ENCODE peak calls at places on chromosomes 11 and 22, in five cellular contexts. One of them, this sample, is unnamed.

GRCh38 chr11:123145661-123146060 is 49.4 kb downstream of the CLMP start:
- DNase-seq in ovary: no peak
- DNase-seq in A549: peak; percentile 37
- DNase-seq in tibial nerve: no peak
- DNase-seq in tibial artery: no peak
- DNase-seq in this sample: no peak

GRCh38 chr11:94661444-94661843 is 94.3 kb downstream of the PIWIL4 start:
- DNase-seq in tibial artery: no peak
- DNase-seq in ovary: no peak
- DNase-seq in tibial nerve: no peak
- DNase-seq in A549: no peak
- DNase-seq in this sample: no peak

GRCh38 chr11:97742717-97743116 is 1278.0 kb upstream of the CNTN5 start:
- DNase-seq in A549: no peak
- DNase-seq in tibial artery: no peak
- DNase-seq in tibial nerve: no peak
- DNase-seq in ovary: no peak
- DNase-seq in this sample: no peak

GRCh38 chr11:65624931-65625627 is 9.5 kb downstream of the PCNX3 start:
- DNase-seq in ovary: no peak
- DNase-seq in tibial artery: no peak
- DNase-seq in A549: no peak
- DNase-seq in tibial nerve: no peak
- DNase-seq in this sample: no peak

GRCh38 chr11:111976614-111977140 is 39.5 kb downstream of the DIXDC1 start:
- DNase-seq in ovary: peak; percentile 51
- DNase-seq in tibial nerve: no peak
- DNase-seq in tibial artery: peak; percentile 40
- DNase-seq in A549: no peak
- DNase-seq in this sample: no peak

GRCh38 chr11:11078344-11078743 is 220.5 kb upstream of the ZBED5 start:
- DNase-seq in tibial artery: no peak
- DNase-seq in ovary: no peak
- DNase-seq in tibial nerve: no peak
- DNase-seq in A549: peak; percentile 40
- DNase-seq in this sample: no peak

GRCh38 chr11:117519170-117519569 is 191.5 kb downstream of the CEP164 start:
- DNase-seq in A549: no peak
- DNase-seq in tibial nerve: no peak
- DNase-seq in tibial artery: no peak
- DNase-seq in ovary: no peak
- DNase-seq in this sample: no peak

GRCh38 chr11:85977751-85978160 is 91.1 kb downstream of the PICALM start:
- DNase-seq in ovary: no peak
- DNase-seq in tibial artery: no peak
- DNase-seq in tibial nerve: no peak
- DNase-seq in A549: no peak
- DNase-seq in this sample: no peak

GRCh38 chr22:47205081-47205491 is 442.6 kb downstream of the TBC1D22A start:
- DNase-seq in tibial artery: no peak
- DNase-seq in tibial nerve: no peak
- DNase-seq in ovary: no peak
- DNase-seq in A549: no peak
- DNase-seq in this sample: no peak

GRCh38 chr22:35477911-35478582 is 62.6 kb upstream of the RASD2 start:
- DNase-seq in tibial artery: peak; percentile 48
- DNase-seq in tibial nerve: peak; percentile 48
- DNase-seq in ovary: peak; percentile 66
- DNase-seq in A549: peak; percentile 70
- DNase-seq in this sample: peak; percentile 42

GRCh38 chr11:72333657-72334056 is 89.7 kb upstream of the PHOX2A start:
- DNase-seq in A549: peak; percentile 6
- DNase-seq in tibial nerve: no peak
- DNase-seq in tibial artery: no peak
- DNase-seq in ovary: no peak
- DNase-seq in this sample: no peak

GRCh38 chr22:25120761-25121212 is 78.9 kb upstream of the CRYBB3 start:
- DNase-seq in A549: peak; percentile 35
- DNase-seq in ovary: no peak
- DNase-seq in tibial nerve: no peak
- DNase-seq in tibial artery: no peak
- DNase-seq in this sample: no peak

GRCh38 chr11:119339581-119340334 is 925 bp downstream of the C1QTNF5 start:
- DNase-seq in tibial nerve: peak; percentile 40
- DNase-seq in A549: no peak
- DNase-seq in tibial artery: peak; percentile 61
- DNase-seq in ovary: peak; percentile 51
- DNase-seq in this sample: peak; percentile 81

GRCh38 chr11:79414644-79415317 is 26.0 kb downstream of the TENM4 start:
- DNase-seq in ovary: peak; percentile 64
- DNase-seq in A549: no peak
- DNase-seq in tibial artery: no peak
- DNase-seq in tibial nerve: no peak
- DNase-seq in this sample: no peak

GRCh38 chr22:23402275-23403151 is 177.6 kb downstream of the IGLL1 start:
- DNase-seq in tibial artery: no peak
- DNase-seq in tibial nerve: no peak
- DNase-seq in A549: peak; percentile 82
- DNase-seq in ovary: peak; percentile 87
- DNase-seq in this sample: no peak

GRCh38 chr11:40186401-40187091 is 1272.9 kb downstream of the LRRC4C start:
- DNase-seq in ovary: no peak
- DNase-seq in A549: no peak
- DNase-seq in tibial nerve: no peak
- DNase-seq in tibial artery: no peak
- DNase-seq in this sample: no peak

GRCh38 chr11:27008811-27009535 is 15.1 kb downstream of the FIBIN start:
- DNase-seq in tibial nerve: no peak
- DNase-seq in tibial artery: no peak
- DNase-seq in ovary: no peak
- DNase-seq in A549: no peak
- DNase-seq in this sample: no peak

GRCh38 chr11:45407226-45407625 is 121.1 kb upstream of the SYT13 start:
- DNase-seq in A549: no peak
- DNase-seq in tibial nerve: no peak
- DNase-seq in tibial artery: no peak
- DNase-seq in ovary: no peak
- DNase-seq in this sample: no peak

GRCh38 chr11:76803811-76804600 is 20.9 kb downstream of the TSKU start:
- DNase-seq in tibial artery: peak; percentile 54
- DNase-seq in A549: peak; percentile 27
- DNase-seq in ovary: no peak
- DNase-seq in tibial nerve: peak; percentile 44
- DNase-seq in this sample: no peak

GRCh38 chr11:109629734-109630133 is 207.7 kb downstream of the C11orf87 start:
- DNase-seq in tibial artery: no peak
- DNase-seq in tibial nerve: no peak
- DNase-seq in ovary: no peak
- DNase-seq in A549: no peak
- DNase-seq in this sample: no peak

GRCh38 chr11:126988655-126989054 is 11.9 kb downstream of the KIRREL3 start:
- DNase-seq in A549: no peak
- DNase-seq in tibial artery: no peak
- DNase-seq in ovary: no peak
- DNase-seq in tibial nerve: no peak
- DNase-seq in this sample: no peak

GRCh38 chr22:29457730-29458129 is 19.3 kb downstream of the RFPL1 start:
- DNase-seq in A549: peak; percentile 60
- DNase-seq in ovary: no peak
- DNase-seq in tibial nerve: no peak
- DNase-seq in tibial artery: no peak
- DNase-seq in this sample: no peak

GRCh38 chr22:46591890-46592289 is 28.3 kb upstream of the GRAMD4 start:
- DNase-seq in tibial nerve: no peak
- DNase-seq in tibial artery: no peak
- DNase-seq in A549: no peak
- DNase-seq in ovary: no peak
- DNase-seq in this sample: no peak

GRCh38 chr22:35023692-35024363 is 42.1 kb upstream of the ISX start:
- DNase-seq in ovary: peak; percentile 25
- DNase-seq in tibial artery: peak; percentile 45
- DNase-seq in tibial nerve: peak; percentile 61
- DNase-seq in A549: peak; percentile 48
- DNase-seq in this sample: peak; percentile 57

GRCh38 chr11:109853156-109853776 is 239.9 kb upstream of the ZC3H12C start:
- DNase-seq in A549: peak; percentile 67
- DNase-seq in tibial nerve: no peak
- DNase-seq in tibial artery: no peak
- DNase-seq in ovary: no peak
- DNase-seq in this sample: no peak

GRCh38 chr11:63508009-63508408 is 2.1 kb downstream of the LGALS12 start:
- DNase-seq in A549: peak; percentile 60
- DNase-seq in ovary: no peak
- DNase-seq in tibial nerve: no peak
- DNase-seq in tibial artery: no peak
- DNase-seq in this sample: peak; percentile 49

GRCh38 chr11:47378011-47378835 is at the start of gene SPI1:
- DNase-seq in tibial artery: peak; percentile 69
- DNase-seq in ovary: no peak
- DNase-seq in tibial nerve: peak; percentile 39
- DNase-seq in A549: no peak
- DNase-seq in this sample: peak; percentile 68

GRCh38 chr22:28345304-28345703 is 334.3 kb downstream of the TTC28 start:
- DNase-seq in tibial nerve: peak; percentile 22
- DNase-seq in tibial artery: peak; percentile 23
- DNase-seq in ovary: peak; percentile 53
- DNase-seq in A549: no peak
- DNase-seq in this sample: no peak

GRCh38 chr11:129373489-129373953 is 2.1 kb upstream of the BARX2 start:
- DNase-seq in tibial nerve: no peak
- DNase-seq in tibial artery: no peak
- DNase-seq in ovary: no peak
- DNase-seq in A549: no peak
- DNase-seq in this sample: no peak

GRCh38 chr11:102260241-102260640 is 57.0 kb upstream of the BIRC3 start:
- DNase-seq in ovary: no peak
- DNase-seq in tibial nerve: no peak
- DNase-seq in A549: no peak
- DNase-seq in tibial artery: no peak
- DNase-seq in this sample: no peak

GRCh38 chr22:25774575-25775026 is 32.6 kb downstream of the MYO18B start:
- DNase-seq in tibial artery: no peak
- DNase-seq in ovary: no peak
- DNase-seq in tibial nerve: no peak
- DNase-seq in A549: no peak
- DNase-seq in this sample: no peak

GRCh38 chr11:69636512-69636866 is 4.5 kb upstream of the CCND1 start:
- DNase-seq in A549: peak; percentile 90
- DNase-seq in ovary: peak; percentile 25
- DNase-seq in tibial artery: peak; percentile 40
- DNase-seq in tibial nerve: peak; percentile 64
- DNase-seq in this sample: peak; percentile 83

GRCh38 chr11:67997460-67997921 is 6.4 kb downstream of the UNC93B1 start:
- DNase-seq in tibial artery: no peak
- DNase-seq in tibial nerve: no peak
- DNase-seq in ovary: no peak
- DNase-seq in A549: no peak
- DNase-seq in this sample: no peak

GRCh38 chr11:46639197-46639839 is 22.0 kb downstream of the ATG13 start:
- DNase-seq in ovary: no peak
- DNase-seq in tibial artery: no peak
- DNase-seq in A549: no peak
- DNase-seq in tibial nerve: no peak
- DNase-seq in this sample: no peak

GRCh38 chr11:133872160-133872559 is 26.8 kb upstream of the SPATA19 start:
- DNase-seq in A549: no peak
- DNase-seq in ovary: no peak
- DNase-seq in tibial artery: no peak
- DNase-seq in tibial nerve: no peak
- DNase-seq in this sample: no peak

GRCh38 chr11:3220521-3221407 is 2.2 kb upstream of the MRGPRG start:
- DNase-seq in tibial artery: peak; percentile 20
- DNase-seq in tibial nerve: no peak
- DNase-seq in A549: no peak
- DNase-seq in ovary: peak; percentile 3
- DNase-seq in this sample: peak; percentile 13

GRCh38 chr11:3219281-3219892 is 774 bp upstream of the MRGPRG start:
- DNase-seq in A549: no peak
- DNase-seq in ovary: peak; percentile 2
- DNase-seq in tibial nerve: no peak
- DNase-seq in tibial artery: no peak
- DNase-seq in this sample: no peak

GRCh38 chr11:3221408-3222002 is 2.9 kb upstream of the MRGPRG start:
- DNase-seq in A549: no peak
- DNase-seq in ovary: no peak
- DNase-seq in tibial nerve: no peak
- DNase-seq in tibial artery: peak; percentile 18
- DNase-seq in this sample: no peak

GRCh38 chr11:3218483-3219280 is at the start of gene MRGPRG:
- DNase-seq in tibial artery: peak; percentile 10
- DNase-seq in A549: no peak
- DNase-seq in tibial nerve: no peak
- DNase-seq in ovary: no peak
- DNase-seq in this sample: peak; percentile 13

DNA sequence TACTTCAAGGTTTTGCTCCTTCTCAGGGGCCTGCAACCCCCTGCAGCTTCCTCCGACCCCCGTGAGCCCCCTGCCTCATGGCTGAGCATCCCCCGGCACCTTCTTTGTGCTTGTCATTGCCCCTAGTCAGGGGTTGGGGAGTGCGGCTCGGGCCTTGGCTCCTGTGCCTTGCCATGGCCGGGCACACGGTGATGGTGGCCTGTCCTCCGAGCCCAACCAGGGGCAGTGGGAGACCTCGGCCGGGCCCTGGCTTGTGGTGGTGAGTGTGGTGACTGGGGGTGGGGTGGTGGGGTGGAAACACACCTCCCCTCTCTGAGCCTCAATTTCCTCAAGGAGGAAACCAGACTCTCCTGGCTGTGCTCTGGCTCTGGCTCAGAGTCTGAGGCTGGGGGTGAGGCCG is 1.5 kb upstream of the MRGPRG start:
- DNase-seq in tibial nerve: no peak
- DNase-seq in tibial artery: no peak
- DNase-seq in A549: no peak
- DNase-seq in ovary: peak; percentile 5
- DNase-seq in this sample: peak; percentile 6
- H3K4me3 ChIP-seq in tibial nerve: no peak overlapping the region
- H3K4me3 ChIP-seq in tibial artery: no peak overlapping the region
- H3K4me3 ChIP-seq in A549: no peak overlapping the region
- H3K4me3 ChIP-seq in ovary: no peak overlapping the region
- H3K4me3 ChIP-seq in this sample: no peak overlapping the region

GRCh38 chr11:18280438-18281046 is 14.5 kb downstream of the SAA1 start:
- DNase-seq in tibial artery: no peak
- DNase-seq in tibial nerve: no peak
- DNase-seq in A549: no peak
- DNase-seq in ovary: no peak
- DNase-seq in this sample: no peak
- H3K27ac ChIP-seq in tibial artery: no peak overlapping the region
- H3K27ac ChIP-seq in tibial nerve: no peak overlapping the region
- H3K27ac ChIP-seq in A549: no peak overlapping the region
- H3K27ac ChIP-seq in ovary: no peak overlapping the region
- H3K27ac ChIP-seq in this sample: no peak overlapping the region

GRCh38 chr11:61792310-61793083 is at the start of the genes FEN1 and TMEM258:
- DNase-seq in A549: peak; percentile 95
- DNase-seq in tibial nerve: peak; percentile 89
- DNase-seq in tibial artery: peak; percentile 87
- DNase-seq in ovary: peak; percentile 87
- DNase-seq in this sample: peak; percentile 89
- TF ChIP-seq CTCF in A549: no peak
- TF ChIP-seq CTCF in tibial nerve: no peak
- TF ChIP-seq CTCF in tibial artery: peak; percentile 21
- TF ChIP-seq CTCF in ovary: peak; percentile 56
- TF ChIP-seq CTCF in this sample: peak; percentile 29

GRCh38 chr22:40853330-40853729 is 3.1 kb downstream of the ST13 start:
- DNase-seq in tibial artery: no peak
- DNase-seq in ovary: no peak
- DNase-seq in tibial nerve: no peak
- DNase-seq in A549: no peak
- DNase-seq in this sample: no peak
- H3K4me3 ChIP-seq in tibial artery: no peak overlapping the region
- H3K4me3 ChIP-seq in ovary: peak overlapping the region; percentile 6
- H3K4me3 ChIP-seq in tibial nerve: no peak overlapping the region
- H3K4me3 ChIP-seq in A549: no peak overlapping the region
- H3K4me3 ChIP-seq in this sample: peak overlapping the region; percentile 84

This sample was measured in left ventricle myocardium inferior.